ENCODE peak calls at places on chromosomes 2 and 18, in four cellular contexts. W is NT2/D1, U is neural progenitor cell, S is neuronal stem cell. Y is an unnamed sample. For H3K9me3, the result is how much of the 10 kb centered on the place peaks cover.

GRCh38 chr18:47997338-47997780 is 66.9 kb upstream of the SMAD2 start:
- DNase-seq in W (peak), U (peak), S (peak), Y (no peak)

GRCh38 chr18:58284699-58285490 is 240.9 kb downstream of the NEDD4L start:
- DNase-seq in W (no peak), U (no peak), S (no peak), Y (no peak)

GRCh38 chr2:85986121-85986520 is 97.3 kb upstream of the ST3GAL5 start:
- DNase-seq in W (no peak), U (no peak), S (no peak), Y (no peak)

GRCh38 chr2:20916604-20917286 is 93.8 kb upstream of the LDAH start:
- DNase-seq in W (no peak), U (no peak), S (no peak), Y (peak)

GRCh38 chr2:227570615-227571014 is 28.1 kb upstream of the SCYGR2 start:
- DNase-seq in W (no peak), U (no peak), S (no peak), Y (no peak)

GRCh38 chr18:36284671-36285295 is 12.7 kb upstream of the FHOD3 start:
- DNase-seq in W (no peak), U (peak), S (peak), Y (peak)

GRCh38 chr2:158115202-158115783 is 13.6 kb downstream of the UPP2 start:
- DNase-seq in W (no peak), U (no peak), S (no peak), Y (no peak)

GRCh38 chr18:54926593-54927297 is 32.5 kb downstream of the CCDC68 start:
- DNase-seq in W (no peak), U (no peak), S (no peak), Y (no peak)

GRCh38 chr2:222722327-222722946 is 51.0 kb downstream of the MOGAT1 start:
- DNase-seq in W (no peak), U (no peak), S (no peak), Y (no peak)

DNA sequence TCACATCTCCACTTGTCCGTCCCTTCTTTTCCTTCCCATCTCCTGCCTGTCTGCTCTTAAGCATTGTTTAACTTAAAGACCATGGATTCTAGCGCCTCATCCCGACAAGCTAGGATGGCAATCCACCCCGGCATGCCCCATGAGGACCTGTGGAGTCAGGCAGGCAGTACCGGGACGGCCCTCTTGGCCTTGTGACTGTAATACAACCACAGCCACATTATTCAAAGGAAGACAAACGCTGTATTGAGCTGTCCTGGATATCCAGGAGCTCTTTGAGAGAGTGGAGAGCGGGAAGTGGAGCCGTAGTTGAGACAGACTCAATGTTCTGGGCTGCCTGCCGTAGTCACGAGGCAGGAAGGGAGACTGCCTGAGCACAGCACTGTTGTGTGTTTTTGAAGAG is 929.9 kb upstream of the CNTNAP5 start:
- DNase-seq in W (no peak), U (no peak), S (no peak), Y (no peak)
- H3K9me3 ChIP-seq in W (under half), U (under half), S (under half), Y (under half)

GRCh38 chr18:12287131-12287681 is 20.8 kb upstream of the TUBB6 start:
- DNase-seq in W (no peak), U (peak), S (no peak), Y (peak)
- H3K9ac ChIP-seq in W (peak), U (no peak), S (peak), Y (no peak)

GRCh38 chr2:145918951-145919350 is 1399.0 kb upstream of the ZEB2 start:
- DNase-seq in W (no peak), U (no peak), S (no peak), Y (no peak)
- H3K9me3 ChIP-seq in W (under half), U (under half), S (under half), Y (under half)

GRCh38 chr2:191051825-191052778 is 38.1 kb upstream of the STAT1 start:
- DNase-seq in W (peak), U (peak), S (peak), Y (peak)
- H3K9ac ChIP-seq in W (no peak), U (no peak), S (no peak), Y (no peak)

GRCh38 chr2:240890691-240891090 is 5.3 kb downstream of the MAB21L4 start:
- DNase-seq in W (no peak), U (no peak), S (no peak), Y (no peak)
- H3K9me3 ChIP-seq in W (under half), U (under half), S (under half), Y (under half)

GRCh38 chr18:51192026-51192425 is 5.5 kb downstream of the MEX3C start:
- DNase-seq in W (no peak), U (no peak), S (no peak), Y (no peak)
- H3K9ac ChIP-seq in W (no peak), U (no peak), S (no peak), Y (no peak)

GRCh38 chr2:68855550-68855949 is 15.6 kb downstream of the BMP10 start:
- DNase-seq in W (no peak), U (no peak), S (no peak), Y (no peak)
- H3K9me3 ChIP-seq in W (under half), U (under half), S (under half), Y (under half)

DNA sequence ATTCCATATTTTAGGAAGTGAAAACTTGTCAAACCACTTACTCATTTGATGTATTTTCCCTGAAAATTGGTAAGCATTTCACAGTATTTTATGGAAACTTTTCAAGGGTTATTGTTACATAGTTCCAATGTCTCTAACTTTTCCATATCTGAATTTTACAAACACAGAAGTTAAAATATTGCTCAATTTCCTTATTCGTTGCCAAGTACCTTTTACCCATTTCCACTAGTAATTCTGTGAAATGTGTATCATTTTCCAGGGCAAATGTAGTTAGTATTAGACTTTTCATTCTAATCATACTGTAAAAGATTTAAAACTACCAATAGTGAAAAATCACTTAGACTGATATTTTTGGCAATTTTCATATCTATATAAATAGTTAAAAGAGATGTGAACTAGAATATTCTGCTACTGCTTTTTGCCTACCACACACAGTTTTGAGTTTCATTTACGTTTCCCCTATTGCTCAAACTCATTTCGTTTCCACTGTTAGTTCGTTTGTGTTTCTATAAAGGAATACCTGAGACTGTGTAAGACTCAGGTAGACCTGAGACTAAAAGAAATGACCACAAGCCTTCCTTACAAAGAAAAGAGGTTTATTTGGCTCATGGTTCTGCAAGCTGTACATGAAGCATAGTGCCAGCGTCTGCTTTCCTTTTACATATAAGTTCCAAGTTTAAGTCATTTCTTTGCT is 86.3 kb downstream of the PMS1 start:
- DNase-seq in W (no peak), U (no peak), S (no peak), Y (no peak)
- H3K9ac ChIP-seq in W (no peak), U (no peak), S (no peak), Y (no peak)

DNA sequence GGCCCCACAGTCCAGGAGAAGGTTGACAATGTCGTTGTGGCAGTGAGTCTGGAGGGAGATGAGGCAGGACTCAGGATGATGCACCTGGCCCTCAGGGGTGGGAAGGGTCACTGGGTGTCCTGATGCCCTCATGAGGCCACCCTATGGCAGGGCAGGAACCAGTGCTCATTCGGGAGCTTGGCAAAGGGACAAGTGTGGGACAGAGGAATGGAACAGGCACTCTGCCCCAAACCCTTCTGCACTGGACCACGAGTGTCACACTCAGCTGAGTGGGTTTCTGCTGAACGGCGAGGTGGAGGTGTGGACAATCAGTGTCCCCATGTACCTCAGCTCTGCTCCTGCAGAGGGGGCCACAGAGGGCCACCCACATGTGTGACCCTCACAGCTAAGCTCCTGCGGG is 32.0 kb downstream of the ANKMY1 start:
- DNase-seq in W (no peak), U (no peak), S (no peak), Y (no peak)
- H3K9me3 ChIP-seq in W (half or more), U (under half), S (under half), Y (under half)

GRCh38 chr2:127929449-127929848 is 43.7 kb upstream of the AMMECR1L start:
- DNase-seq in W (no peak), U (no peak), S (no peak), Y (no peak)

GRCh38 chr2:127935337-127935736 is 49.6 kb upstream of the AMMECR1L start:
- DNase-seq in W (no peak), U (no peak), S (no peak), Y (no peak)

GRCh38 chr2:127927415-127927814 is 41.7 kb upstream of the AMMECR1L start:
- DNase-seq in W (no peak), U (no peak), S (no peak), Y (no peak)

DNA sequence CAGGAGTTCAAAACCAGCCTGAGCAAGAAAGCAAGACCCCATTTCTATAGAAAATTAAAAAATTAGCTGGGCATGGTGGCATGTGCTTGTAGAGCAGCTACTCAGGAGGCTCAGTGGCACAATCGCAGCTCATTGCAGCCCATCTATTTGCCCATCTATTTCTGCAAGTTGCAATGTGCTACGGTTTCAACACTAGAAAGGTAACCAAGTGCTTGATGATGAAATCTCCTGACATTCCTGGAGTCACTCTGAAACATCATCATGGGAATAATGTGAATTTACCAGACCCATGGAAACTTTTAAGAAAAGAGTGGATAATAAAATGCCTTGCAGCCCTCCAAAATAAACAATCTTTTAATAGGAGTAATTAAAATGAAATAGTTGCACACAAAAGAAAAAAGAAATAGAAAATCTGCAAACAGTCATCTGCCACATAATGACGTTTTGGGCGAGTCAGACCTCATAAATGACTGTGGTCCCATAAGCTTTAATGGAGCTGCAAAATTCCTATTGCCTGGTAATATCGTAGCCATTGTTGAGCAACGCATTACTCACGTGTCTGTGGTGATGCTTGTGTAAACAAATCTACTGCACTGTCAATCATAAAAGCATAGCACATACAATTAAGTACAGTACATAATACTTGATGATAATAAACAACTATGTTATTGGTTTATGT is 46.6 kb upstream of the AMMECR1L start:
- DNase-seq in W (no peak), U (no peak), S (no peak), Y (no peak)
- H3K9ac ChIP-seq in W (no peak), U (no peak), S (no peak), Y (no peak)